ENCODE peak calls at places on chromosomes 12 and 14, in five cellular contexts. One of them, this sample, is unnamed.

GRCh38 chr14:104687601-104688504 is 1.6 kb upstream of the INF2 start:
- DNase-seq in NT2/D1: no peak
- DNase-seq in GM12878: no peak
- DNase-seq in HepG2: peak; percentile 84
- DNase-seq in H1: no peak
- DNase-seq in this sample: no peak

GRCh38 chr12:131593411-131593810 is 117.5 kb upstream of the SFSWAP start:
- DNase-seq in NT2/D1: no peak
- DNase-seq in GM12878: no peak
- DNase-seq in HepG2: no peak
- DNase-seq in H1: no peak
- DNase-seq in this sample: no peak

GRCh38 chr14:54893151-54893760 is 9.4 kb downstream of the GCH1 start:
- DNase-seq in NT2/D1: no peak
- DNase-seq in GM12878: no peak
- DNase-seq in HepG2: peak; percentile 50
- DNase-seq in H1: no peak
- DNase-seq in this sample: peak; percentile 38

GRCh38 chr14:79144891-79145290 is 974.7 kb downstream of the NRXN3 start:
- DNase-seq in NT2/D1: no peak
- DNase-seq in GM12878: no peak
- DNase-seq in HepG2: no peak
- DNase-seq in H1: no peak
- DNase-seq in this sample: no peak

GRCh38 chr12:117067016-117067415 is 32.2 kb downstream of the TESC start:
- DNase-seq in NT2/D1: no peak
- DNase-seq in GM12878: no peak
- DNase-seq in HepG2: no peak
- DNase-seq in H1: no peak
- DNase-seq in this sample: no peak

GRCh38 chr12:104600790-104601739 is 144.3 kb downstream of the CHST11 start:
- DNase-seq in NT2/D1: no peak
- DNase-seq in GM12878: no peak
- DNase-seq in HepG2: no peak
- DNase-seq in H1: no peak
- DNase-seq in this sample: no peak

GRCh38 chr14:71754422-71755095 is 177.7 kb upstream of the RGS6 start:
- DNase-seq in NT2/D1: no peak
- DNase-seq in GM12878: no peak
- DNase-seq in HepG2: no peak
- DNase-seq in H1: no peak
- DNase-seq in this sample: no peak

GRCh38 chr14:79101388-79101787 is 931.2 kb downstream of the NRXN3 start:
- DNase-seq in NT2/D1: no peak
- DNase-seq in GM12878: no peak
- DNase-seq in HepG2: no peak
- DNase-seq in H1: no peak
- DNase-seq in this sample: no peak

GRCh38 chr14:67964391-67964812 is 144.8 kb downstream of the RAD51B start:
- DNase-seq in NT2/D1: no peak
- DNase-seq in GM12878: no peak
- DNase-seq in HepG2: no peak
- DNase-seq in H1: no peak
- DNase-seq in this sample: no peak

GRCh38 chr12:86148612-86149011 is 107.6 kb downstream of the MGAT4C start:
- DNase-seq in NT2/D1: no peak
- DNase-seq in GM12878: no peak
- DNase-seq in HepG2: no peak
- DNase-seq in H1: no peak
- DNase-seq in this sample: no peak

GRCh38 chr12:55624056-55624455 is 12.6 kb upstream of the OR10P1 start:
- DNase-seq in NT2/D1: no peak
- DNase-seq in GM12878: peak; percentile 50
- DNase-seq in HepG2: no peak
- DNase-seq in H1: no peak
- DNase-seq in this sample: no peak

GRCh38 chr14:55245657-55246268 is 25.5 kb upstream of the FBXO34 start:
- DNase-seq in NT2/D1: no peak
- DNase-seq in GM12878: no peak
- DNase-seq in HepG2: peak; percentile 25
- DNase-seq in H1: no peak
- DNase-seq in this sample: peak; percentile 22

GRCh38 chr12:25894759-25895158 is 63.7 kb upstream of the RASSF8 start:
- DNase-seq in NT2/D1: no peak
- DNase-seq in GM12878: no peak
- DNase-seq in HepG2: no peak
- DNase-seq in H1: no peak
- DNase-seq in this sample: no peak

GRCh38 chr12:109944975-109945374 is 44.9 kb downstream of the TCHP start:
- DNase-seq in NT2/D1: peak; percentile 79
- DNase-seq in GM12878: no peak
- DNase-seq in HepG2: peak; percentile 58
- DNase-seq in H1: peak; percentile 73
- DNase-seq in this sample: no peak

GRCh38 chr12:96501139-96501741 is 11.9 kb downstream of the CFAP54 start:
- DNase-seq in NT2/D1: no peak
- DNase-seq in GM12878: peak; percentile 69
- DNase-seq in HepG2: peak; percentile 55
- DNase-seq in H1: no peak
- DNase-seq in this sample: no peak

DNA sequence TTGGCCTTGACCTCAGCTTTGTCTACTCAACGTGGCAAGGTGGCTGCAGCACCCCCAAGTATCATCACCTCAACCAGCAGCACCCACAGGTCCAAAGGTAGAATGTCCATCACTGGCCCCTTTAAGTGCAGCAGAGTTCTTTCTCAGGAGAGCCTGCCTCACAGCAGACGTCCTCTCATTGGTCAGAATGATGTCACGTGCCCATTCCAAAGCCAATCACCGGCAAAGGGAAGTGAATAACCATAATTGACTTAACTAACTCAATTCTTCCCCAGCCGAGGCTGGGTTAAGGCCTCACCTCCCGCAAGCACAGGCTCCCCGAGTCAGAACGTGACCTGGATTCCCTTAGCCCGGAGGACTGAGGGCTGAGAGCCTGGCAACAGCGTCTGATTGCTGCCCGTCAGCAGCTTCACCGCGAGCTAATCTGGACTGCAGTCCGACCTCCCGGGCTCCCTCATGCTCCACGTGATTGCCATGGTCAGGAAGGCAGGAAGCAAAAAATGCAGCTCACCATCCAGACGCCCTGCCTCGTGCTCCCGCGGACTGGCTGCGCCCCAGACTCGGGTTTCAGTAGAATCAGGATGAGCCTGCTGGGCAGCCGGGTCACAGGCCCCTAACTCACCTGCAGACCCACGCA is 92.1 kb upstream of the FZD10 start:
- DNase-seq in NT2/D1: no peak
- DNase-seq in GM12878: no peak
- DNase-seq in HepG2: no peak
- DNase-seq in H1: no peak
- DNase-seq in this sample: no peak
- TF ChIP-seq SUZ12 in NT2/D1: no peak
- TF ChIP-seq SUZ12 in GM12878: no peak
- TF ChIP-seq SUZ12 in HepG2: no peak
- TF ChIP-seq SUZ12 in H1: no peak
- TF ChIP-seq SUZ12 in this sample: no peak

GRCh38 chr14:93959239-93960107 is 16.9 kb downstream of the ASB2 start:
- DNase-seq in NT2/D1: peak; percentile 32
- DNase-seq in GM12878: peak; percentile 90
- DNase-seq in HepG2: peak; percentile 98
- DNase-seq in H1: peak; percentile 61
- DNase-seq in this sample: peak; percentile 16
- TF ChIP-seq SUZ12 in NT2/D1: no peak
- TF ChIP-seq SUZ12 in GM12878: no peak
- TF ChIP-seq SUZ12 in HepG2: no peak
- TF ChIP-seq SUZ12 in H1: no peak
- TF ChIP-seq SUZ12 in this sample: no peak

DNA sequence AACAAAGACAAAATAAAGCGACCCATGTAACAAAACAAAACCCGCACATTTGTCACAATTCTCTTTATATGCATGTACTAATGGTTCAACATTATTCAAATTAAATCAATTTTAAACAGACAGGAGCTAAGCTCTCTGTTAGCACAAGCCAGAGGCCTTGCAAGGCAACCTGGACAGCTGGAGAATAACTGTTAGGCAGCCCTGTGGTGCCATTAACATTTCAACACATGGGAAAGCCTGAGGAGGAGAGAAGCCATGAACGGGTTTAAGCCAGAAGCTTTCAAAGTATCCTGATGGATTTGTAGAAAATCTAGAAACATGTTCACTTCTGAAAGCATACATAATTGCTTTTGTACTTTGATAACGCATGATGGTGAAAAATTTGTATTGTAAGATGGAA is 34.3 kb downstream of the PSMC1 start:
- DNase-seq in NT2/D1: peak; percentile 22
- DNase-seq in GM12878: no peak
- DNase-seq in HepG2: no peak
- DNase-seq in H1: no peak
- DNase-seq in this sample: no peak
- TF ChIP-seq SUZ12 in NT2/D1: no peak
- TF ChIP-seq SUZ12 in GM12878: no peak
- TF ChIP-seq SUZ12 in HepG2: no peak
- TF ChIP-seq SUZ12 in H1: no peak
- TF ChIP-seq SUZ12 in this sample: no peak

DNA sequence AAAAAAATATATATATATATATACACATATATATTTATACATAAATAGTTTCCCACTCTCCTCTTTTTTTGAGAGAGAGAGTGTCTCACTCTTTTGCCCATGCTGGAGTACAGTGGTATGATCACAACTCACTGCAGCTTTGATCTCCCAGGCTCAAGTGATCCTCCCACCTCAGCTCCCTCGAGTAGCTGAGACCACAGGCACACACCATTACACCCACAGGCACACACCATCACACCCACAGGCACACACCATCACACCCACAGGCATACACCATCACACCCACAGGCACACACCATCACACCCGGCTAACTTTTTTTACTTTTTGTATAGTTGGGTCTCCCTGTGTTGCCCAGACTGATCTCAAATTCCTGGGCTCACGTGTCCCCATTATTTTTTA is 14.1 kb upstream of the GAPDH start:
- DNase-seq in NT2/D1: no peak
- DNase-seq in GM12878: no peak
- DNase-seq in HepG2: no peak
- DNase-seq in H1: no peak
- DNase-seq in this sample: no peak
- TF ChIP-seq SUZ12 in NT2/D1: no peak
- TF ChIP-seq SUZ12 in GM12878: no peak
- TF ChIP-seq SUZ12 in HepG2: no peak
- TF ChIP-seq SUZ12 in H1: no peak
- TF ChIP-seq SUZ12 in this sample: no peak

This sample was measured in HEK293T.